ENCODE peak calls at places on chromosome 3, in six cellular contexts. Z is mesothelial cell of epicardium; Y is A172; C is stimulated activated CD8-positive, alpha-beta memory T cell treated with anti-CD3 and anti-CD28 coated beads, Interleukin-15, amount 100 ng/mL, for 4 hours; I is activated CD8-positive, alpha-beta memory T cell treated with anti-CD3 and anti-CD28 coated beads for 48 hours; F is GM19239. X is an unnamed sample.

GRCh38 chr3:188154758-188155574 is 1.0 kb downstream of the LPP start:
- DNase-seq in Z (no peak), Y (no peak), C (no peak), I (no peak), F (no peak), X (no peak)

GRCh38 chr3:187748050-187748481 is 2.8 kb upstream of the BCL6 start:
- DNase-seq in Z (peak; percentile 96), Y (peak; percentile 88), C (peak; percentile 70), I (no peak), F (no peak), X (peak; percentile 72)

GRCh38 chr3:100005670-100006393 is 108.5 kb downstream of the FILIP1L start:
- DNase-seq in Z (no peak), Y (no peak), C (no peak), I (no peak), F (no peak), X (no peak)

GRCh38 chr3:64848822-64849221 is 161.0 kb upstream of the ADAMTS9 start:
- DNase-seq in Z (no peak), Y (no peak), C (no peak), I (no peak), F (no peak), X (no peak)

GRCh38 chr3:172635588-172635987 is 75.3 kb downstream of the NCEH1 start:
- DNase-seq in Z (no peak), Y (peak; percentile 83), C (no peak), I (no peak), F (peak; percentile 9), X (no peak)

GRCh38 chr3:25967385-25967784 is 177.5 kb downstream of the OXSM start:
- DNase-seq in Z (no peak), Y (no peak), C (no peak), I (no peak), F (no peak), X (no peak)

GRCh38 chr3:121488628-121489027 is 57.2 kb downstream of the POLQ start:
- DNase-seq in Z (no peak), Y (no peak), C (no peak), I (no peak), F (no peak), X (no peak)

GRCh38 chr3:45055411-45056143 is 29.5 kb downstream of the CLEC3B start:
- DNase-seq in Z (no peak), Y (peak; percentile 76), C (no peak), I (no peak), F (no peak), X (peak; percentile 63)

GRCh38 chr3:124814620-124815421 is 72.3 kb downstream of the ITGB5 start:
- DNase-seq in Z (no peak), Y (no peak), C (no peak), I (no peak), F (no peak), X (no peak)

GRCh38 chr3:33144433-33144832 is 30.6 kb downstream of the CRTAP start:
- DNase-seq in Z (peak; percentile 30), Y (no peak), C (no peak), I (no peak), F (no peak), X (no peak)

GRCh38 chr3:128787256-128788253 is 61.6 kb downstream of the RAB7A start:
- DNase-seq in Z (no peak), Y (peak; percentile 92), C (no peak), I (no peak), F (no peak), X (no peak)

GRCh38 chr3:184261270-184262165 is at the start of gene CAMK2N2:
- DNase-seq in Z (peak; percentile 46), Y (peak; percentile 73), C (peak; percentile 43), I (no peak), F (peak; percentile 88), X (peak; percentile 46)

X was measured in foreskin melanocyte.